ENCODE peak calls at places on chromosome X, in nine cellular contexts. C, E, J, N, R, I, G, F and O are unnamed samples.

GRCh38 chrX:17584248-17584681 is 153.0 kb upstream of the SCML1 start:
- DNase-seq in I (no peak), R (no peak), E (no peak), G (no peak), F (no peak), C (no peak), N (peak; percentile 83), J (no peak), O (no peak)

GRCh38 chrX:2577844-2578444 is 77.2 kb upstream of the DHRSX start:
- DNase-seq in R (no peak), F (no peak), I (no peak), N (no peak), E (no peak), J (no peak), G (peak; percentile 5), C (no peak), O (no peak)

GRCh38 chrX:106919932-106920452 is at the start of gene CLDN2:
- DNase-seq in J (no peak), E (no peak), R (no peak), C (no peak), I (no peak), N (no peak), F (no peak), G (no peak), O (no peak)

GRCh38 chrX:110444996-110445395 is 86.3 kb downstream of the RTL9 start:
- DNase-seq in E (no peak), F (no peak), C (no peak), J (no peak), I (no peak), G (no peak), N (no peak), R (no peak), O (no peak)

GRCh38 chrX:55710701-55711100 is 6.8 kb upstream of the RRAGB start:
- DNase-seq in F (no peak), R (no peak), N (peak; percentile 48), E (no peak), J (no peak), I (no peak), G (peak; percentile 17), C (no peak), O (peak; percentile 40)

GRCh38 chrX:129360175-129360574 is 163.1 kb downstream of the SMARCA1 start:
- DNase-seq in I (peak; percentile 47), J (no peak), N (peak; percentile 34), R (peak; percentile 3), F (peak; percentile 33), C (peak; percentile 19), E (no peak), G (no peak), O (peak; percentile 47)

GRCh38 chrX:78514852-78515251 is 144.3 kb downstream of the RTL3 start:
- DNase-seq in N (peak; percentile 12), G (no peak), C (no peak), F (no peak), E (no peak), I (no peak), R (no peak), J (no peak), O (no peak)

GRCh38 chrX:134566506-134566905 is 91.8 kb downstream of the PLAC1 start:
- DNase-seq in N (no peak), G (no peak), J (no peak), I (no peak), R (no peak), C (no peak), F (no peak), E (no peak), O (no peak)

GRCh38 chrX:21958888-21959287 is 18.4 kb downstream of the SMS start:
- DNase-seq in C (no peak), G (no peak), R (no peak), N (no peak), J (no peak), I (no peak), F (no peak), E (no peak), O (no peak)

GRCh38 chrX:53456254-53456653 is 22.1 kb upstream of the HSD17B10 start:
- DNase-seq in N (peak; percentile 47), R (no peak), E (no peak), C (no peak), F (no peak), J (no peak), G (no peak), I (no peak), O (no peak)

GRCh38 chrX:106247162-106247561 is 79.1 kb downstream of the PWWP3B start:
- DNase-seq in G (no peak), N (peak; percentile 71), C (no peak), J (no peak), R (no peak), I (no peak), E (no peak), F (peak; percentile 18), O (no peak)

GRCh38 chrX:119625843-119626242 is 19.6 kb upstream of the NKRF start:
- DNase-seq in G (no peak), I (no peak), C (no peak), R (no peak), F (no peak), E (no peak), J (no peak), N (no peak), O (no peak)